ENCODE peak calls at places on chromosome 11, in eight cellular contexts. J is Peyer's patch, Z is Calu3, C is fibroblast of villous mesenchyme, E is kidney epithelial cell, P is mucosa of descending colon, B is right atrium auricular region, Y is HepG2. L is an unnamed sample.

GRCh38 chr11:126446581-126446980 is 91.1 kb downstream of the ST3GAL4 start:
- DNase-seq in J (no peak), Z (no peak), C (no peak), E (no peak), P (no peak), B (no peak), Y (no peak), L (no peak)

GRCh38 chr11:104333977-104334376 is 170.0 kb upstream of the PDGFD start:
- DNase-seq in J (no peak), Z (no peak), C (no peak), E (no peak), P (no peak), B (no peak), Y (peak), L (no peak)

GRCh38 chr11:48683226-48683720 is 194.7 kb downstream of the OR4A47 start:
- DNase-seq in J (no peak), Z (no peak), C (no peak), E (no peak), P (no peak), B (no peak), Y (no peak), L (no peak)

GRCh38 chr11:112382561-112382960 is 121.9 kb upstream of the PLET1 start:
- DNase-seq in J (no peak), Z (no peak), C (no peak), E (no peak), P (no peak), B (no peak), Y (no peak), L (no peak)

GRCh38 chr11:44755553-44756505 is 29.1 kb downstream of the TSPAN18 start:
- DNase-seq in J (no peak), Z (no peak), C (no peak), E (no peak), P (peak), B (no peak), Y (no peak), L (no peak)

GRCh38 chr11:28983780-28984179 is 875.6 kb downstream of the METTL15 start:
- DNase-seq in J (no peak), Z (no peak), C (no peak), E (no peak), P (no peak), B (no peak), Y (no peak), L (no peak)

GRCh38 chr11:32435947-32436750 is 810 bp upstream of the WT1 start:
- DNase-seq in J (no peak), Z (no peak), C (peak), E (no peak), P (no peak), B (no peak), Y (no peak), L (no peak)

GRCh38 chr11:65766535-65766934 is 14.2 kb downstream of the AP5B1 start:
- DNase-seq in J (no peak), Z (no peak), C (peak), E (no peak), P (no peak), B (no peak), Y (no peak), L (no peak)

GRCh38 chr11:2531987-2532703 is 87.3 kb downstream of the KCNQ1 start:
- DNase-seq in J (no peak), Z (no peak), C (no peak), E (no peak), P (peak), B (no peak), Y (no peak), L (no peak)

GRCh38 chr11:66845876-66846212 is 2.6 kb downstream of the RCE1 start:
- DNase-seq in J (no peak), Z (no peak), C (no peak), E (no peak), P (no peak), B (no peak), Y (no peak), L (no peak)

GRCh38 chr11:12088047-12088481 is 22.3 kb upstream of the MICAL2 start:
- DNase-seq in J (peak), Z (peak), C (peak), E (no peak), P (peak), B (peak), Y (no peak), L (peak)
- TF ChIP-seq CTCF in J (peak), Z (no peak), C (peak), E (peak), P (no peak), B (peak), Y (peak), L (no peak)

DNA sequence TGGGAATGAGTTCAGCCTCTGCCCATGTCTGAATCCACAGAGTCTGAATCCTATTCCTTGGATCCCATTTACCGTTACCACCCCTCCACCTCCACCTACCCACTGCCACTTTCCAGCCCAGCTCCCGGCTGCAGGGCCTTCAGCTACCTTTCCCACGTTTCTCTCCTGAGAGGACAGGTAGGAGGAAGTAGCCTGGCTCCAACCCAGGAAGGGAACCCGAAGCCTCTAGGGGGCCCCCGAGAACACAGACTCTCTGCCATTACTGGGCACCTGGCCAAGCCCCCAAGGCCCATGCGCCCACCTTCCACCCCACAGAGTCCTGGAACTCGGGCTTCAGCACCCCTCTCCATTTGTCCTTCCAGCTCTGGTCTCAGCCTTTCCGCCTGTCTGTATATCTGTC is 101.9 kb upstream of the LMO1 start:
- DNase-seq in J (no peak), Z (peak), C (no peak), E (no peak), P (no peak), B (no peak), Y (no peak), L (no peak)
- TF ChIP-seq CTCF in J (no peak), Z (no peak), C (no peak), E (no peak), P (no peak), B (no peak), Y (peak), L (no peak)

DNA sequence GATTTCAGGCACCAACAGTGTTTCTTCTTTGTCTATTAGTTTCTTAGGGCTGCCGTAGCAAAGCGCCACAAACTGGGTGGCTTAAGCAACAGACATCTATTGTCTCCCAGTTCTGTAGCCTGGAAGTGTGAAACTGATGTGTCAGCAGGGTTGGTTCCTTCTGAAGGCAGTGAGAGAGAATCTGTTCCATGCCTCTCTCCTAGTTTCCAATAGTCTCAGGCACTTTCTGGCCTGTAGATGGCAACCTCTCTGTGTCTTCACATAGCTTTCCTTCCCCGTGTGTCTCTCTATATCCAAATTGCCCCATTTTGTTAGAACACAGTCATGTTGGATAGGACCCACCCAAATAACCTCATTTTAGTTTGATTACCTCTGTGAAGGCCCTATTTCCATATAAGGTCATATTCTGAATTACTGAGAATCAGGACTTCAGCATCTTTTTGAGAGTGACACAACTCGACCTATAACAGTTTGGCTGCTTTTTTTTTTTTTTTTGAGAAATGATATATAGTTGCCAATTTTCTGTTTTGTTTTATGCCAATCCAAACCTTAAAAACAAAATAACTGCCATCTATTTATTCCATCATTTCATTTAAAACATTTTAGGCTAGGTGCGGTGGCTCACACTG is 108.2 kb downstream of the SLC36A4 start:
- DNase-seq in J (no peak), Z (peak), C (peak), E (no peak), P (no peak), B (no peak), Y (peak), L (peak)
- TF ChIP-seq CTCF in J (peak), Z (no peak), C (peak), E (peak), P (no peak), B (no peak), Y (peak), L (peak)

GRCh38 chr11:72080326-72081183 is at the start of the genes LRRC51 and NUMA1:
- DNase-seq in J (peak), Z (peak), C (peak), E (peak), P (peak), B (peak), Y (peak), L (peak)
- TF ChIP-seq CTCF in J (no peak), Z (no peak), C (no peak), E (no peak), P (no peak), B (no peak), Y (no peak), L (no peak)

GRCh38 chr11:121104223-121104831 is 3.3 kb downstream of the TECTA start:
- DNase-seq in J (no peak), Z (no peak), C (no peak), E (no peak), P (no peak), B (no peak), Y (no peak), L (no peak)
- TF ChIP-seq CTCF in J (no peak), Z (no peak), C (no peak), E (no peak), P (no peak), B (no peak), Y (no peak), L (no peak)

DNA sequence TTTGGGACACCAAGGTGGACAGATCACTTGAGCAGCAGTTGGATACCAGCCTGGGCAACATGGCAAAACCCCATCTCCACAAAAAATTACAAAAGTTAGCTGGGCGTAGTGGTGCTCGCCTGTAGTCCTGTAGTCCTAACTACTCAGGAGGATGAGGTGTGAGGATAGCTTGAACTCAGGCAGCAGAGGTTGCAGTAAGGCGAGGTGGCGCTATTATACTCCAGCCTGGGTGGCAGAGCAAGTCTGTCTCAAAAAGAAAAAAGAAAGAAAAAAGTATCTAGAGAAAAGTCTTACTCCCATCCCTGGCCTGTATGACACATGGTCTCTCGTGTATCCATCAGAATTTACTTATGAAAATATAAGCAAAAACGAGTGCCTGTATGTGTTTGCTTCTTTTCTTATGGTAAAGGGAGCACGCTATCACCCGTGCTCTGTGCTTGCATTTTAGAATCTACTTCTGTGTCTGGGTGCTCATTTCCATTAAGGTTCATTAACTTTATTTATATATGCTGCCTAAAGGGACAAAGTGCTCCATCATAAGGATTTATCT is 15.4 kb upstream of the CPT1A start:
- DNase-seq in J (no peak), Z (no peak), C (no peak), E (no peak), P (no peak), B (no peak), Y (no peak), L (no peak)
- TF ChIP-seq CTCF in J (no peak), Z (no peak), C (no peak), E (no peak), P (no peak), B (no peak), Y (peak), L (no peak)

GRCh38 chr11:18203723-18204122 is 31.1 kb downstream of the MRGPRX4 start:
- DNase-seq in J (no peak), Z (peak), C (peak), E (no peak), P (no peak), B (no peak), Y (peak), L (no peak)
- TF ChIP-seq CTCF in J (no peak), Z (peak), C (peak), E (peak), P (no peak), B (no peak), Y (peak), L (peak)

GRCh38 chr11:118434553-118435232 is 1.6 kb upstream of the KMT2A start:
- DNase-seq in J (peak), Z (peak), C (peak), E (no peak), P (peak), B (no peak), Y (no peak), L (peak)
- TF ChIP-seq CTCF in J (no peak), Z (no peak), C (no peak), E (no peak), P (no peak), B (no peak), Y (peak), L (no peak)

GRCh38 chr11:72789493-72790131 is 4.2 kb downstream of the STARD10 start:
- DNase-seq in J (no peak), Z (no peak), C (peak), E (no peak), P (no peak), B (no peak), Y (no peak), L (no peak)

GRCh38 chr11:72786305-72787261 is 7.3 kb downstream of the STARD10 start:
- DNase-seq in J (peak), Z (peak), C (no peak), E (no peak), P (peak), B (no peak), Y (peak), L (peak)

GRCh38 chr11:72784662-72785061 is 9.2 kb downstream of the STARD10 start:
- DNase-seq in J (no peak), Z (no peak), C (no peak), E (no peak), P (peak), B (no peak), Y (no peak), L (no peak)

GRCh38 chr11:72788250-72788649 is 5.6 kb downstream of the STARD10 start:
- DNase-seq in J (no peak), Z (no peak), C (no peak), E (no peak), P (peak), B (no peak), Y (no peak), L (peak)

GRCh38 chr11:72787262-72788104 is 6.4 kb downstream of the STARD10 start:
- DNase-seq in J (peak), Z (no peak), C (no peak), E (no peak), P (peak), B (no peak), Y (peak), L (peak)
- TF ChIP-seq CTCF in J (peak), Z (no peak), C (peak), E (no peak), P (no peak), B (no peak), Y (peak), L (no peak)

GRCh38 chr11:78635814-78636506 is 61.3 kb upstream of the NARS2 start:
- DNase-seq in J (no peak), Z (no peak), C (no peak), E (no peak), P (no peak), B (no peak), Y (no peak), L (no peak)

GRCh38 chr11:78630155-78630554 is 55.5 kb upstream of the NARS2 start:
- DNase-seq in J (no peak), Z (no peak), C (no peak), E (no peak), P (no peak), B (no peak), Y (no peak), L (no peak)

GRCh38 chr11:78633516-78634310 is 59.0 kb upstream of the NARS2 start:
- DNase-seq in J (no peak), Z (no peak), C (no peak), E (no peak), P (no peak), B (no peak), Y (no peak), L (no peak)

DNA sequence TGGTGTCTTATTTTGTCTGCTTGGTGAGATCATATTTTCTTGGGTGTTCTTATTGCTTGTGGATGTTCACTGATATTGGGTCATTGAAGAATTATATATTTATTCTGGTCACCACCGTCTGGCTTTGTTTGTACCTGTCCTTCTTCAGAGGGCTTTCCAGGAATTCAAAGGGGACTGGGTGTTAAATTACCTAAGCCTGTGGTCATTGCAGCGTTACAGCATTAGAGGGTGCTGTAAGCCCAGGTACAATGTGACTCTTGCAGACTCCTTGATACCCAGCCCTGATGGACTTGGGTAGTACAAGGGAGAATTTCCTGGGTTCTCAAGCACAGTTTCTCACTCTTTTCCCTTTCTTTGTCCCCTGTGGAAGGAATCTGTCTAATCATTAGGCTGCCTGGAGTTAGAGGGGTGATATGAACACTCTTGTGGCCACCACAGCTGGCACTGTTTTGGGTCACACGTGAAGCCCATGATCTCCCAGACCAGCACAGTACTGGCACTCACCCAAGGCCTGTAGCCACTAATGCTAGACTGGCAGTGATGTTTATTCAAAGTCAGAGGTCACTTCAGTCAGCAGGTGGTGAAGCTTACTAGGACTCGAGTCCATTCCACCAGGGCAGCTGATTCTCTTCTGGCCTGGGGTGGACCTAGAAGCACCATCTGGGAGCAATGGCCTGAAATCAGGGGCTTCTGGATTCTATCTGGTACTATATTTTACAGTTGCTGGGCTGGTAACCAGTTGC is 56.1 kb upstream of the NARS2 start:
- DNase-seq in J (no peak), Z (no peak), C (no peak), E (no peak), P (no peak), B (no peak), Y (no peak), L (no peak)
- TF ChIP-seq CTCF in J (no peak), Z (no peak), C (no peak), E (no peak), P (no peak), B (no peak), Y (peak), L (no peak)